ENCODE peak calls at places on chromosomes 7 and 10, in four cellular contexts. G, Q, K and H are unnamed samples.
A peak's percentile ranks its signal among the peaks of the same experiment; 100 is the strongest.

GRCh38 chr10:123295644-123296043 is 141.4 kb downstream of the BUB3 start:
- DNase-seq in K (no peak), Q (no peak), G (no peak), H (no peak)

GRCh38 chr7:159117366-159118219 is 27.1 kb downstream of the VIPR2 start:
- DNase-seq in G (no peak), K (no peak), Q (no peak), H (peak; percentile 29)

GRCh38 chr7:154978045-154978444 is 24.9 kb downstream of the PAXIP1 start:
- DNase-seq in K (no peak), G (no peak), Q (no peak), H (no peak)

GRCh38 chr10:86071145-86071544 is 295.4 kb downstream of the GRID1 start:
- DNase-seq in K (no peak), Q (no peak), G (no peak), H (no peak)

GRCh38 chr10:68242051-68242450 is 10.1 kb upstream of the ATOH7 start:
- DNase-seq in Q (no peak), G (no peak), K (no peak), H (no peak)

GRCh38 chr7:130008941-130009847 is 42.0 kb downstream of the ZC3HC1 start:
- DNase-seq in G (no peak), K (peak; percentile 62), Q (no peak), H (peak; percentile 94)

GRCh38 chr10:70558871-70559810 is 43.4 kb downstream of the PRF1 start:
- DNase-seq in K (peak; percentile 34), G (peak; percentile 14), Q (peak; percentile 59), H (peak; percentile 59)

GRCh38 chr7:102063736-102064135 is 222.9 kb upstream of the SH2B2 start:
- DNase-seq in G (no peak), Q (no peak), K (peak; percentile 68), H (peak; percentile 80)

GRCh38 chr10:116101616-116102015 is 171.4 kb downstream of the GFRA1 start:
- DNase-seq in Q (no peak), G (no peak), K (peak; percentile 54), H (no peak)

GRCh38 chr10:24866615-24867583 is 85.5 kb downstream of the PRTFDC1 start:
- DNase-seq in Q (peak; percentile 65), K (peak; percentile 87), G (no peak), H (no peak)

GRCh38 chr10:69710008-69710905 is 80.2 kb downstream of the FAM241B start:
- DNase-seq in K (no peak), G (no peak), Q (no peak), H (no peak)

GRCh38 chr10:101351017-101351416 is 2.9 kb upstream of the BTRC start:
- DNase-seq in K (no peak), G (no peak), Q (no peak), H (no peak)

GRCh38 chr10:103648231-103648950 is 154.9 kb downstream of the NEURL1 start:
- DNase-seq in Q (no peak), G (no peak), K (no peak), H (no peak)

GRCh38 chr7:84949067-84949466 is 237.8 kb downstream of the SEMA3D start:
- DNase-seq in Q (no peak), G (no peak), K (peak; percentile 8), H (no peak)

GRCh38 chr7:103613655-103614642 is 167.9 kb upstream of the SLC26A5 start:
- DNase-seq in G (no peak), K (no peak), Q (no peak), H (no peak)

GRCh38 chr10:112700401-112700800 is 249.6 kb upstream of the TCF7L2 start:
- DNase-seq in Q (no peak), G (no peak), K (no peak), H (no peak)

GRCh38 chr10:84184517-84184916 is 9.8 kb upstream of the CDHR1 start:
- DNase-seq in G (no peak), K (no peak), Q (no peak), H (no peak)

GRCh38 chr10:62380002-62380401 is 5.8 kb downstream of the ZNF365 start:
- DNase-seq in G (no peak), K (peak; percentile 92), Q (no peak), H (no peak)

GRCh38 chr7:90709501-90710465 is 113.7 kb downstream of the CDK14 start:
- DNase-seq in Q (peak; percentile 29), K (peak; percentile 78), G (no peak), H (no peak)

GRCh38 chr7:30894866-30895408 is 16.7 kb upstream of the AQP1 start:
- DNase-seq in Q (no peak), K (no peak), G (no peak), H (no peak)

GRCh38 chr7:140262242-140262903 is 85.6 kb upstream of the KDM7A start:
- DNase-seq in Q (no peak), K (no peak), G (no peak), H (no peak)

GRCh38 chr7:134739362-134739761 is 40.1 kb upstream of the CALD1 start:
- DNase-seq in Q (no peak), G (no peak), K (no peak), H (no peak)

GRCh38 chr10:77268721-77269120 is 368.9 kb downstream of the KCNMA1 start:
- DNase-seq in Q (no peak), G (no peak), K (no peak), H (no peak)

GRCh38 chr10:12333382-12334185 is 15.8 kb upstream of the CAMK1D start:
- DNase-seq in K (peak; percentile 97), G (no peak), Q (peak; percentile 37), H (peak; percentile 78)
- H3K27ac ChIP-seq in K (peak overlapping the region; percentile 57), G (no peak overlapping the region), Q (peak overlapping the region; percentile 56), H (no peak overlapping the region)

GRCh38 chr7:77561354-77561753 is 24.3 kb downstream of the PTPN12 start:
- DNase-seq in Q (no peak), G (no peak), K (no peak), H (no peak)
- H3K4me3 ChIP-seq in Q (no peak overlapping the region), G (no peak overlapping the region), K (no peak overlapping the region), H (no peak overlapping the region)

GRCh38 chr10:6115824-6116350 is 27.1 kb downstream of the RBM17 start:
- DNase-seq in Q (no peak), K (peak; percentile 16), G (no peak), H (no peak)
- H3K36me3 ChIP-seq in Q (peaks cover 62% of the 10 kb centered on the region), K (peaks cover 25% of the 10 kb centered on the region), G (peaks cover 38% of the 10 kb centered on the region), H (peaks cover 38% of the 10 kb centered on the region)

GRCh38 chr7:36600314-36600682 is 124.0 kb downstream of the AOAH start:
- DNase-seq in G (no peak), Q (no peak), K (no peak), H (no peak)
- H3K27ac ChIP-seq in G (no peak overlapping the region), Q (no peak overlapping the region), K (no peak overlapping the region), H (no peak overlapping the region)

DNA sequence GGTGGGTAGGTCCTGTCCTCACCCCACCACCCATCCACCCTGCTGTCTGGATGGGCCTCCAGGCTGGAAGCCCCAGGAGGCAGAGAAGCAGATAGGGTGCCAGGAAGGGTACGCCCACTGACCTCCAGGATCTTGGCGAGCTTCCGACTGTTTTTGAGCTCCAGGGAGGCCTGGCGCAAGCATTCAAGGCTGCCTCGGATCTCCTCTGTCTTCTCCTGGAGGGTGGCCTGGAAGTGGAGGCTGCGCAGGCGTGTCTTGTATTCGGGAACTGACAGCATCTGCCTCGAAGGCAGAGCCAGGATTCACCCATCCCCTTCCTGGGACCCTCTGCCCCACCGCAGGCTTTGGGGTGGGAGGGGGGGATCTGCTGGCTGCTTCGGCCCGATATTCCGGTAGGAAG is 48.4 kb downstream of the GRID2IP start:
- DNase-seq in Q (no peak), G (no peak), K (no peak), H (no peak)
- H3K4me3 ChIP-seq in Q (peak overlapping the region; percentile 70), G (no peak overlapping the region), K (no peak overlapping the region), H (peak overlapping the region; percentile 28)

GRCh38 chr10:128065881-128066534 is 60.2 kb downstream of the MKI67 start:
- DNase-seq in Q (no peak), G (no peak), K (no peak), H (peak; percentile 35)

GRCh38 chr10:128068398-128069285 is 57.6 kb downstream of the MKI67 start:
- DNase-seq in G (no peak), K (no peak), Q (no peak), H (peak; percentile 66)

GRCh38 chr10:128066954-128067382 is 59.3 kb downstream of the MKI67 start:
- DNase-seq in K (no peak), G (no peak), Q (no peak), H (peak; percentile 49)

GRCh38 chr10:128069351-128070051 is 56.7 kb downstream of the MKI67 start:
- DNase-seq in G (peak; percentile 56), Q (peak; percentile 85), K (peak; percentile 66), H (peak; percentile 87)

GRCh38 chr10:128067691-128068397 is 58.4 kb downstream of the MKI67 start:
- DNase-seq in G (no peak), K (no peak), Q (peak; percentile 14), H (peak; percentile 70)
- H3K36me3 ChIP-seq in G (peaks cover 40% of the 10 kb centered on the region), K (no peaks in the 10 kb centered on the region), Q (peaks cover 65% of the 10 kb centered on the region), H (peaks cover 18% of the 10 kb centered on the region)

GRCh38 chr7:2760098-2760889 is 72.3 kb downstream of the AMZ1 start:
- DNase-seq in K (peak; percentile 54), G (no peak), Q (peak; percentile 66), H (peak; percentile 80)

GRCh38 chr7:2761131-2761624 is 73.2 kb downstream of the AMZ1 start:
- DNase-seq in G (no peak), K (no peak), Q (no peak), H (no peak)

GRCh38 chr7:2758673-2759603 is 70.9 kb downstream of the AMZ1 start:
- DNase-seq in G (no peak), K (no peak), Q (no peak), H (no peak)

GRCh38 chr7:2757904-2758672 is 70.1 kb downstream of the AMZ1 start:
- DNase-seq in Q (no peak), K (peak; percentile 99), G (no peak), H (no peak)

DNA sequence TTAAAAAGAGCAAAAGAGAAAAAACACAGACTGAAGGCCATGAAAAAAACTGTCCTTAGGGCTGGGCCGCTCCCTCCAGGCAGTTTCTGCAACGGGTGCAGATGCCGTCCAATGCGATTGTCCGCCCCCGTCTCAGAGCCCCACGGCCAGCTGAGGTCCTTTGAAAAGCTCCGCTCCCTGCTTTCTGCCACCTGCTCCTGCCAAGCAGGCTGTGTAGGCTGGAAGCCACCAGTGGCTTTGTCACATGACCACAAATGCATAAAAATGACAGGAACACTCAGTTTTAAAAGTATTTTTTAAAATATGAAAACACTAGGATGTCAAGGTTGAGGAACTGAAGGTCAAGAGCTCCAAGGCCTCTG is 71.7 kb downstream of the AMZ1 start:
- DNase-seq in G (no peak), K (no peak), Q (no peak), H (no peak)
- H3K27ac ChIP-seq in G (no peak overlapping the region), K (peak overlapping the region; percentile 13), Q (peak overlapping the region; percentile 98), H (peak overlapping the region; percentile 16)

GRCh38 chr10:3828404-3829192 is 43.6 kb upstream of the KLF6 start:
- DNase-seq in G (no peak), K (peak; percentile 86), Q (no peak), H (no peak)
- H3K4me3 ChIP-seq in G (peak overlapping the region; percentile 65), K (peak overlapping the region; percentile 45), Q (peak overlapping the region; percentile 53), H (peak overlapping the region; percentile 62)

GRCh38 chr10:1102392-1102791 is 46.2 kb downstream of the WDR37 start:
- DNase-seq in G (no peak), Q (no peak), K (peak; percentile 24), H (no peak)
- H3K36me3 ChIP-seq in G (peaks cover 1% of the 10 kb centered on the region), Q (peaks cover 80% of the 10 kb centered on the region), K (peaks cover 34% of the 10 kb centered on the region), H (peaks cover 33% of the 10 kb centered on the region)

GRCh38 chr7:26858229-26858568 is 6.2 kb downstream of the SKAP2 start:
- DNase-seq in K (peak; percentile 5), Q (no peak), G (no peak), H (no peak)

GRCh38 chr7:26857170-26857533 is 7.2 kb downstream of the SKAP2 start:
- DNase-seq in Q (no peak), G (no peak), K (no peak), H (no peak)

GRCh38 chr7:26858735-26859134 is 5.7 kb downstream of the SKAP2 start:
- DNase-seq in G (no peak), Q (no peak), K (no peak), H (no peak)

GRCh38 chr7:26856481-26856880 is 7.9 kb downstream of the SKAP2 start:
- DNase-seq in K (peak; percentile 62), G (no peak), Q (no peak), H (no peak)

GRCh38 chr7:26857534-26858228 is 6.7 kb downstream of the SKAP2 start:
- DNase-seq in K (peak; percentile 67), G (no peak), Q (peak; percentile 17), H (peak; percentile 82)
- H3K27ac ChIP-seq in K (peak overlapping the region; percentile 92), G (no peak overlapping the region), Q (no peak overlapping the region), H (peak overlapping the region; percentile 85)